ENCODE peak calls at places on chromosomes 1 and 21, in seven cellular contexts. B, H, Z, K, L, M and U are unnamed samples.

GRCh38 chr21:42215942-42216725 is 2.8 kb upstream of the ABCG1 start:
- DNase-seq in H (no peak), B (no peak), Z (no peak), L (no peak), K (no peak), M (no peak), U (no peak)

GRCh38 chr1:94755675-94756074 is 64.5 kb upstream of the SLC44A3 start:
- DNase-seq in K (peak), Z (no peak), H (peak), B (no peak), L (peak), M (no peak), U (peak)

GRCh38 chr1:208475951-208476824 is 232.0 kb upstream of the PLXNA2 start:
- DNase-seq in K (peak), M (no peak), B (no peak), H (no peak), L (peak), Z (peak), U (no peak)

GRCh38 chr1:239125027-239125426 is 261.3 kb upstream of the CHRM3 start:
- DNase-seq in Z (peak), L (no peak), H (no peak), M (no peak), K (no peak), B (no peak), U (no peak)

GRCh38 chr1:222583079-222583478 is 6.7 kb downstream of the TAF1A start:
- DNase-seq in H (no peak), K (no peak), B (no peak), L (no peak), M (peak), Z (no peak), U (no peak)

GRCh38 chr1:160108888-160109662 is 6.5 kb upstream of the ATP1A2 start:
- DNase-seq in M (no peak), K (peak), H (peak), Z (no peak), L (peak), B (peak), U (peak)

GRCh38 chr1:168273575-168273974 is 7.1 kb upstream of the TBX19 start:
- DNase-seq in K (no peak), Z (no peak), L (no peak), H (no peak), B (no peak), M (no peak), U (no peak)

GRCh38 chr1:206435450-206435849 is 34.8 kb upstream of the IKBKE start:
- DNase-seq in H (peak), K (no peak), Z (no peak), L (no peak), M (no peak), B (no peak), U (no peak)

GRCh38 chr1:94296018-94296417 is 58.6 kb upstream of the ARHGAP29 start:
- DNase-seq in H (peak), L (no peak), M (no peak), B (no peak), Z (no peak), K (no peak), U (no peak)

GRCh38 chr21:38824124-38824822 is 18.5 kb downstream of the ETS2 start:
- DNase-seq in B (no peak), Z (no peak), M (no peak), K (no peak), L (peak), H (peak), U (no peak)

GRCh38 chr21:42850866-42851391 is 28.4 kb downstream of the WDR4 start:
- DNase-seq in K (peak), Z (peak), L (no peak), M (no peak), H (no peak), B (peak), U (peak)

GRCh38 chr1:151728151-151728711 is 6.9 kb downstream of the RIIAD1 start:
- DNase-seq in L (no peak), Z (no peak), K (peak), B (no peak), M (no peak), H (peak), U (no peak)

GRCh38 chr1:117656202-117656641 is 50.4 kb downstream of the TENT5C start:
- DNase-seq in L (no peak), K (no peak), M (peak), H (no peak), Z (no peak), B (no peak), U (peak)

GRCh38 chr1:77287535-77287934 is 5.7 kb downstream of the AK5 start:
- DNase-seq in M (no peak), Z (no peak), K (no peak), H (no peak), B (no peak), L (no peak), U (no peak)

GRCh38 chr1:44707959-44708831 is 22.8 kb downstream of the RNU5D-1 start:
- DNase-seq in K (peak), L (peak), M (no peak), Z (no peak), H (peak), B (peak), U (peak)

GRCh38 chr1:222071313-222071886 is 329.5 kb upstream of the DUSP10 start:
- DNase-seq in L (no peak), H (no peak), B (no peak), Z (no peak), K (no peak), M (no peak), U (no peak)

GRCh38 chr1:1054099-1054700 is 19.9 kb downstream of the RNF223 start:
- DNase-seq in L (no peak), K (no peak), B (no peak), Z (no peak), H (no peak), M (no peak), U (no peak)

GRCh38 chr1:42081475-42081874 is 71.7 kb upstream of the GUCA2B start:
- DNase-seq in K (no peak), Z (no peak), L (peak), H (no peak), B (no peak), M (no peak), U (no peak)

GRCh38 chr1:156667610-156667967 is 9.6 kb downstream of the NES start:
- DNase-seq in H (peak), L (no peak), K (no peak), B (no peak), Z (no peak), M (no peak), U (no peak)

DNA sequence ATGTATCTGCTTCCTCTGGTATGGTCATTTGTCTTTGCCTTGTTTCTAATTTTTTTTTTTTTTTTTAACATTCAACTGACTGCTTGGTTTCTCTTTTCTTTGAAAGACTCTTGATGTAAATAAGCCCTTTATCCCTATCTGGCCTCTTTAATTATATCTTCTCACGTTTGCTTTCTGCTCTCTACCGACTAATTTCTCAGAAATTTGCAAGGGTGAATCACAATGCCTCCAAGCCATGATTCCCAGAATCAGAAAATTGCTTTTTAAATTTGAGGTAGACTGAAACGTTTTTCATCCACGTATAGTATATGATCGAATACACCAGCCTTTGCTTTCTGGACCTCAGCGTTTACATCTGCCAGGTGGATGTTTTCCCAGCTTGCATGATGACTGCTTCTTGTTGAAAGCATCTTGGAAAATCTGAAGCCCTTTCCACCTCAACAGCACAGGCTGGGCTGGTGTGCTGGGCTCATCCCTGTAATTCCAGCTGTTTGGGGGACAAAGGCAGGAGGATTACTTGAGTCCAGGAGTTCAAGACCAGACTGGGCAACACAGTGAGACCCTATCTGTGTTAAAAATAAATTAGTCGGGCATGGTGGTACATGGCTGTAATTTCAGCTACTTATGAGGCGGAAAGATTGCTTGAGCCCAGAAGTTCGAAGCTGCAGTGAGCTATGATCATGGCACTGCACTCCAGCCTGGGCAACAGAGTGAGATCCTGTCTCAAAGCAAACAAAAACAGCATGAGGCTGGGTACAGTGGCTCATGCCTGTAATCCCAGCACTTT is 35.0 kb upstream of the GPR137B start:
- DNase-seq in Z (no peak), L (no peak), K (no peak), H (no peak), M (no peak), B (no peak), U (no peak)
- TF ChIP-seq RAD21 in Z (no peak), L (no peak), K (no peak), H (no peak), M (no peak), B (no peak), U (no peak)

GRCh38 chr1:110630770-110631663 is 24.9 kb upstream of the KCNA2 start:
- DNase-seq in Z (peak), M (peak), B (peak), L (peak), K (peak), H (peak), U (peak)
- TF ChIP-seq RAD21 in Z (peak), M (peak), B (peak), L (peak), K (peak), H (peak), U (peak)

DNA sequence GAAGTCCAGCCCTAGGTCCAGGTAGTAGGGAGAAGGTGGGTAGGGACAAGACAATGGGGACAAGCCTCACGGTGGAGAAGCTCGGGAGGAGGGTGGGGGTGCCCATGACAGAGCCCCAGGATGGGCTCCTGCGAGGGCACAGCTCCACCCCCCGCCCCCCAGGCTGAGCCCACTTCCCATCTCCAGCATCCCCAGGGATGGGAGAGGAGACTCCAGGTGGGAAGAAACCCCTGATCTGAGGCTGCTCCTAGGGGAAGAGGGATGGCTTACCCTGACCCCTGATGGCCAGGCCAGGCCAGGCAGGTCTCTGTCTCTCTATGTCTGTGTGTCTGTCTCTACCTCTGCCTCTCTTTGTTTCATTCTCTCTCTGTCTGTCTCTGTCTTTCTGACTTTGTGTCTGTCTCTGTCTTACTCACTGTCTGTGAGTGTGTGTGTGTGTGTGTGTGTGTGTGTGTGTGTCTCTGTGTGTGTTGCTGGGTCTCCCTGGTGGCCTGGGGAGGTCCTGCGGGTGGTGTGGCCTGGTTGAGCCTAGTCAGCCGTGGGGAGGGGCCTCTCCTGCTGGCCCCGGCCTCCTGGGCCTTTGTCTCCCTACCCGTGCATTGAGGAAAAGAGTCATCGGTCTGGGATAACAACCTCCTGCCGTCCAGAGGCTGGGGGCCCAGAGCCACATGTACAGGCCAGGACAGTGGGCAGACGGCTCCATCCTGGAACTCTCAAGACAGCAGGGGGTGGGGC is 45.7 kb downstream of the WNT9A start:
- DNase-seq in L (peak), Z (no peak), M (no peak), B (no peak), H (peak), K (peak), U (peak)
- TF ChIP-seq RAD21 in L (no peak), Z (peak), M (no peak), B (no peak), H (no peak), K (no peak), U (no peak)

GRCh38 chr1:5971471-5972197 is 20.6 kb downstream of the NPHP4 start:
- DNase-seq in Z (no peak), H (no peak), K (no peak), M (no peak), B (no peak), L (no peak), U (no peak)
- TF ChIP-seq RAD21 in Z (no peak), H (no peak), K (no peak), M (no peak), B (no peak), L (no peak), U (no peak)

GRCh38 chr1:87478231-87478630 is 149.6 kb downstream of the LMO4 start:
- DNase-seq in B (no peak), L (no peak), K (no peak), M (no peak), Z (no peak), H (peak), U (peak)
- TF ChIP-seq RAD21 in B (peak), L (no peak), K (no peak), M (no peak), Z (peak), H (no peak), U (peak)

DNA sequence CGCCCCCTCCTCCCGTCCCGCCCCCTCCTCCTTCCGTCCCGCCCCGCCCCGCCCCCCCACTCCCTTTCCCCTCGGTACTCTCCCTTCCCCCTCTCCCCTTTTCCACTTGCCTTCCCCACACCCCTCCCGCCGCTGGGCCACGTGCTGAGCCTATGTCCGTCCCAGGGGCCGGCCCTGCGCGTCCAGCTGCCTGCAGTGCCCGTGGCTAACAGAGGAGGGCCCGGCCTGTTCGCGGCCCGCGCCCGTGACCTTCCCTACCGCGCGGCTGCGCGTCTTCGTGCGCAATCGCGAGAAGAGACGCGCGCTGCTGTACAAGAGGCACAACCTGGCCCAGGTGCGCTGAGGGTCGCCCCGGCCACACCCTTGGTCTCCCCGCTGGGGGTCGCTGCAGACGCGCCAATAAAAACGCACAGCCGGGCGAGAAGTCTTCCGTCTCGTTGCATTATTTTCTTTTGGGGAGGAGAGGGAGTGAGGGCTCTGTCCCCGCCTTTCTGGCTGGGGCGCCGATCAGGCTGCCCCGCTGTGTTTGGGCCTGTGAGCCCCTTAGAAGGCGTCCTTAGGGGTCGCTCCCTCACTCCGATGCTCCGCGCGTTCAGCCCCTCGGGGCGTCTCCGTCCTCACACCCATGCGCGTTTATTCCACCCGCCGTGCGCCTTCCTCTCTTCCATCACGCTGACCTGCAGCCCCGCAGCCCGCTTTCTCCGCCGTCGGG is 28.0 kb downstream of the TRIM11 start:
- DNase-seq in L (no peak), M (no peak), K (peak), B (peak), Z (peak), H (peak), U (peak)
- TF ChIP-seq RAD21 in L (no peak), M (peak), K (peak), B (peak), Z (peak), H (peak), U (peak)

DNA sequence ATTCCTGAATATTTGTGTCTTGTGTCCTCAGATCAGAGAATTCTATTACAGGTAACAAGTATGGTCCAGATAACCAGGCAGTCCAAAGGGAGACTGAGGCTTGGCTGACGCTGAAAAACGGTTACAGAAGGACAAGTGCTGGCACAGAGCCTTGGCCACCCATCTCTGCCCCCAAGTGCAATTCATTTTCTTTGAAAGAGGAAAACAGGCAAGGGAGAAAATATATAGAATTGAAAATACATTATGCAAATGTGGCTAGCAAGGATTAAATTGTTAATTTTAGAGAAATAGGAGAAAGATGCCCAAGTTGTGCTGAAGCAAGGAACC is 1.2 kb downstream of the SORT1 start:
- DNase-seq in L (no peak), K (no peak), H (no peak), B (no peak), M (no peak), Z (no peak), U (no peak)
- TF ChIP-seq RAD21 in L (no peak), K (no peak), H (no peak), B (no peak), M (no peak), Z (no peak), U (no peak)

DNA sequence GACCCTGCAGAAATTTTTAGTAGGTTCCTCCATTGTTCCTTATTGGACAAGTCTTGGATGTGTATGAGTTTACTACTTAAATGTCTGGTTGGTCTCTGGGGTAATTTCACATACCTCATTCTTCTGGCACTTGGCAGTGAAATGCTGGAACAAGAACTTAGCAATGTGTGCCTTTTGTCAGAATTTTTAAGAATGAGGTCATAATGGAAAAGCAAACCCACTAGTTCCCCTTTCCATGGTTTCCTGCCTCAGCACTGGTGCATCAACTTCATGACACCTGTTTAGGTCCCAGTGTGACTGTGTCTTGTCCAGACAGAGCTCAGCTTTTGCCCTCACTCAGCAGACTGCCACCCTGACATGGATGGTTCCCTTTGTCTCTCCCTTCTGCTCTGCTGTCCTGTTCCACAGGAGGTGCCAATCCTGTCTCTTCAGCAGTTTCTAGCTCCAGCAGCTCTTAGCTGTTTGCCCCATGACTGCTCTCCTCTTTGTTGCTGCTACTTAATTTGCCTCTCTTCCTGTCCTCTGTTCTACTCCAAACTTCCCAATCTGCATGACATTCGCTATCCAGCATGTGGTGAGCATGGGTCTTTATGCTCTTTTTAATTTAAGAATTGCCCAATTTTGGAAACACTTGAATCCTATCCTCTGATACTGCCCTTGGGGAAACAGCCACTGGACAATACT is 135.6 kb downstream of the CYYR1 start:
- DNase-seq in B (no peak), H (no peak), K (no peak), L (no peak), Z (no peak), M (no peak), U (no peak)
- TF ChIP-seq RAD21 in B (no peak), H (no peak), K (no peak), L (no peak), Z (no peak), M (no peak), U (no peak)

DNA sequence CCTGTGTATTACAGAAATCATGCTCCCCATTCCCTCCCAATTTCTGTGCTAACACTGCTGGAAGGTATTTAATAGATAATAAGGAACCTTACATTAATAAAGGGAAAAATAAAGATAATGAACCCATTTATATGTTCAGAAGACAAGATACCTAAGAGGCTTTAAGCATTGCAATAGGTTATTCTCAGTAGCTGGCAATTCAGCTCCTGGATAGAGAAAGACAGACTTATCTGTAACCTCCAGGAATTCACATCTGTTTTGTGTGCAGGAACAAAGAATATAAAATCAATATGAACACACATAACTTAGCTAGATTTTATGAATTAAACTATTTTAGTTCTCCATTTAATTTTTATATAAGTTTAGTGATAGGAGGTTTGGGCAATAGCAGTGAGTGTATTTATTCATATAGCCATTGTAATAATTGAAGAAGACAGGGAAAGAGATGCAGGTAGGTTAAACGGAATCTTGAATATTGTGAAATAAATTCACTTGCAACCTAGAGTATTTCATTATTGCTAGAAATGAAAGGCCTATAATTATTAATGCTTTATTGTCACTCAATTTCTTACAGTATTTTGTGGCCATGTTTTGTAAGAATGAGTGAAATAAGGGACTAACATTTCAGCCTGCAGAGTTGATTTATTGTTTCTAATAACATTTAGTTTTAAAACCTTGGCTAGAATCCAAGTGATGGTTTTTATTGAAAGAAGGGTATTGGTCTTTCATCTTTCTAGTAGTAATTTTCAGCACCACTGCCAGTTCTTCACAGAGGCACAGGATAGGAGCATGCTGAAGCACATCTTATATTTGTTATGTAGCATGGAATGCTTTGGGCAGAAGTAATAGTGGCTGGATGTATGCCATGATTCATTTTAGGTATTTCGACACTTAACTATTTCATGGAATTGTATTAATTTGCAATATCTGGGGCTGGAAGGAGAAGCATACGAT is 1.5 kb downstream of the XPR1 start:
- DNase-seq in Z (no peak), K (no peak), M (no peak), L (no peak), B (no peak), H (peak), U (peak)
- TF ChIP-seq RAD21 in Z (no peak), K (no peak), M (no peak), L (no peak), B (no peak), H (no peak), U (no peak)

GRCh38 chr1:173082913-173083312 is 32.2 kb upstream of the TNFSF18 start:
- DNase-seq in B (no peak), H (no peak), M (no peak), L (no peak), Z (no peak), K (no peak), U (no peak)
- TF ChIP-seq RAD21 in B (no peak), H (no peak), M (no peak), L (no peak), Z (no peak), K (no peak), U (no peak)